ENCODE peak calls at places on chromosomes 6 and 20, in six cellular contexts. N, L, Z, E, R and D are unnamed samples.

GRCh38 chr20:19427480-19427879 is 215.0 kb downstream of the SLC24A3 start:
- DNase-seq in L (no peak), Z (no peak), R (no peak), N (no peak), E (peak), D (no peak)

GRCh38 chr6:7290079-7290478 is 22.9 kb downstream of the SSR1 start:
- DNase-seq in L (no peak), R (no peak), E (no peak), N (no peak), Z (no peak), D (no peak)

GRCh38 chr6:146905313-146905712 is 298.9 kb upstream of the STXBP5 start:
- DNase-seq in E (no peak), R (peak), N (no peak), Z (no peak), L (peak), D (no peak)

GRCh38 chr6:141587482-141588266 is 545.1 kb upstream of the GJE1 start:
- DNase-seq in Z (no peak), L (no peak), R (peak), N (no peak), E (no peak), D (no peak)

GRCh38 chr6:21769405-21769851 is 175.9 kb downstream of the SOX4 start:
- DNase-seq in L (no peak), Z (no peak), R (peak), E (no peak), N (peak), D (no peak)

GRCh38 chr6:163710552-163710951 is 296.0 kb downstream of the QKI start:
- DNase-seq in E (no peak), Z (no peak), R (no peak), N (no peak), L (no peak), D (peak)

GRCh38 chr6:124234806-124235205 is 431.1 kb downstream of the NKAIN2 start:
- DNase-seq in E (no peak), L (no peak), Z (no peak), N (no peak), R (no peak), D (no peak)

GRCh38 chr20:31604567-31605030 is 490 bp upstream of the ID1 start:
- DNase-seq in Z (no peak), R (no peak), N (no peak), E (no peak), L (no peak), D (no peak)

GRCh38 chr6:71336901-71337300 is 48.3 kb downstream of the OGFRL1 start:
- DNase-seq in R (no peak), E (no peak), N (no peak), L (no peak), Z (no peak), D (no peak)

GRCh38 chr6:113347420-113347819 is 509.7 kb upstream of the MARCKS start:
- DNase-seq in E (no peak), L (no peak), N (no peak), R (peak), Z (no peak), D (no peak)

GRCh38 chr6:3748208-3748701 is 3.3 kb downstream of the PXDC1 start:
- DNase-seq in R (peak), N (peak), Z (no peak), E (peak), L (peak), D (peak)

GRCh38 chr20:50470249-50470858 is 39.8 kb upstream of the PTPN1 start:
- DNase-seq in E (no peak), Z (no peak), R (no peak), L (no peak), N (no peak), D (no peak)

GRCh38 chr6:26285143-26286134 is 79.6 kb upstream of the BTN3A2 start:
- DNase-seq in Z (peak), R (peak), L (peak), E (peak), N (peak), D (peak)

GRCh38 chr20:33318096-33318429 is 35.0 kb downstream of the BPIFB1 start:
- DNase-seq in N (no peak), R (no peak), E (no peak), L (no peak), Z (no peak), D (no peak)

GRCh38 chr6:43771858-43772570 is 2.0 kb downstream of the VEGFA start:
- DNase-seq in L (peak), E (peak), R (no peak), N (peak), Z (no peak), D (peak)

GRCh38 chr6:35491558-35492541 is 5.0 kb downstream of the TEAD3 start:
- DNase-seq in Z (no peak), R (no peak), N (no peak), L (no peak), E (no peak), D (no peak)

GRCh38 chr6:3057063-3057462 is 11.2 kb upstream of the RIPK1 start:
- DNase-seq in E (no peak), L (no peak), R (no peak), N (no peak), Z (no peak), D (no peak)

GRCh38 chr6:125095501-125096301 is 57.9 kb upstream of the TPD52L1 start:
- DNase-seq in Z (no peak), L (no peak), E (no peak), N (no peak), R (peak), D (no peak)

GRCh38 chr6:159807150-159807859 is 7.2 kb downstream of the PNLDC1 start:
- DNase-seq in N (no peak), R (peak), Z (no peak), E (no peak), L (peak), D (no peak)

GRCh38 chr6:96675617-96676016 is 112.7 kb downstream of the FHL5 start:
- DNase-seq in E (no peak), Z (no peak), L (no peak), N (no peak), R (no peak), D (no peak)

GRCh38 chr6:16337280-16337975 is 99.0 kb downstream of the GMPR start:
- DNase-seq in N (peak), R (peak), Z (no peak), L (no peak), E (peak), D (peak)

GRCh38 chr20:51916244-51916643 is 113.9 kb upstream of the SALL4 start:
- DNase-seq in Z (no peak), L (no peak), R (no peak), E (no peak), N (no peak), D (no peak)

GRCh38 chr20:64057628-64058498 is 5.1 kb upstream of the TCEA2 start:
- DNase-seq in L (peak), N (peak), E (peak), Z (peak), R (peak), D (peak)

GRCh38 chr20:57724610-57725405 is 15.0 kb upstream of the PMEPA1 start:
- DNase-seq in E (no peak), N (no peak), R (no peak), L (no peak), Z (no peak), D (no peak)

GRCh38 chr20:59598625-59599310 is 5.6 kb upstream of the PHACTR3 start:
- DNase-seq in R (peak), N (no peak), Z (peak), E (peak), L (peak), D (peak)

GRCh38 chr20:47925603-47926002 is 140.3 kb upstream of the SULF2 start:
- DNase-seq in R (no peak), Z (no peak), N (no peak), L (peak), E (no peak), D (no peak)

GRCh38 chr6:15841937-15842698 is 179.3 kb upstream of the DTNBP1 start:
- DNase-seq in N (peak), Z (no peak), L (no peak), E (no peak), R (peak), D (peak)